ENCODE peak calls at places on chromosome 5, in nine cellular contexts. One of them, this sample, is unnamed.

GRCh38 chr5:6774673-6775327 is 61.6 kb downstream of the TENT4A start:
- DNase-seq in PC-3: no peak
- DNase-seq in left kidney: no peak
- DNase-seq in NCI-H1436: no peak
- DNase-seq in dorsolateral prefrontal cortex: no peak
- DNase-seq in HT1080: no peak
- DNase-seq in HTR-8/SVneo: no peak
- DNase-seq in AG08396: no peak
- DNase-seq in GM10248: no peak
- DNase-seq in this sample: no peak

GRCh38 chr5:141496038-141496437 is 7.2 kb downstream of the PCDHGC5 start:
- DNase-seq in PC-3: no peak
- DNase-seq in left kidney: peak; percentile 68
- DNase-seq in NCI-H1436: no peak
- DNase-seq in dorsolateral prefrontal cortex: no peak
- DNase-seq in HT1080: peak; percentile 20
- DNase-seq in HTR-8/SVneo: no peak
- DNase-seq in AG08396: no peak
- DNase-seq in GM10248: no peak
- DNase-seq in this sample: no peak

GRCh38 chr5:172662596-172662995 is 21.5 kb downstream of the NEURL1B start:
- DNase-seq in PC-3: no peak
- DNase-seq in left kidney: no peak
- DNase-seq in NCI-H1436: no peak
- DNase-seq in dorsolateral prefrontal cortex: no peak
- DNase-seq in HT1080: no peak
- DNase-seq in HTR-8/SVneo: no peak
- DNase-seq in AG08396: no peak
- DNase-seq in GM10248: no peak
- DNase-seq in this sample: no peak

GRCh38 chr5:143536364-143536763 is 132.9 kb upstream of the NR3C1 start:
- DNase-seq in PC-3: peak; percentile 88
- DNase-seq in left kidney: no peak
- DNase-seq in NCI-H1436: no peak
- DNase-seq in dorsolateral prefrontal cortex: no peak
- DNase-seq in HT1080: peak; percentile 91
- DNase-seq in HTR-8/SVneo: peak; percentile 53
- DNase-seq in AG08396: peak; percentile 84
- DNase-seq in GM10248: no peak
- DNase-seq in this sample: peak; percentile 49

GRCh38 chr5:114360816-114361723 is 800 bp upstream of the KCNN2 start:
- DNase-seq in PC-3: no peak
- DNase-seq in left kidney: peak; percentile 89
- DNase-seq in NCI-H1436: no peak
- DNase-seq in dorsolateral prefrontal cortex: peak; percentile 23
- DNase-seq in HT1080: no peak
- DNase-seq in HTR-8/SVneo: peak; percentile 4
- DNase-seq in AG08396: peak; percentile 24
- DNase-seq in GM10248: peak; percentile 73
- DNase-seq in this sample: peak; percentile 51

GRCh38 chr5:14723648-14724231 is 59.2 kb downstream of the OTULIN start:
- DNase-seq in PC-3: no peak
- DNase-seq in left kidney: no peak
- DNase-seq in NCI-H1436: no peak
- DNase-seq in dorsolateral prefrontal cortex: no peak
- DNase-seq in HT1080: peak; percentile 62
- DNase-seq in HTR-8/SVneo: no peak
- DNase-seq in AG08396: no peak
- DNase-seq in GM10248: no peak
- DNase-seq in this sample: no peak

GRCh38 chr5:132714456-132715307 is 22.7 kb downstream of the KIF3A start:
- DNase-seq in PC-3: peak; percentile 39
- DNase-seq in left kidney: peak; percentile 4
- DNase-seq in NCI-H1436: no peak
- DNase-seq in dorsolateral prefrontal cortex: no peak
- DNase-seq in HT1080: peak; percentile 10
- DNase-seq in HTR-8/SVneo: no peak
- DNase-seq in AG08396: no peak
- DNase-seq in GM10248: no peak
- DNase-seq in this sample: no peak

GRCh38 chr5:149130121-149130931 is 11.0 kb upstream of the ABLIM3 start:
- DNase-seq in PC-3: peak; percentile 85
- DNase-seq in left kidney: no peak
- DNase-seq in NCI-H1436: no peak
- DNase-seq in dorsolateral prefrontal cortex: no peak
- DNase-seq in HT1080: peak; percentile 35
- DNase-seq in HTR-8/SVneo: no peak
- DNase-seq in AG08396: no peak
- DNase-seq in GM10248: no peak
- DNase-seq in this sample: no peak

GRCh38 chr5:79666758-79667157 is 22.9 kb upstream of the CMYA5 start:
- DNase-seq in PC-3: no peak
- DNase-seq in left kidney: peak; percentile 25
- DNase-seq in NCI-H1436: no peak
- DNase-seq in dorsolateral prefrontal cortex: no peak
- DNase-seq in HT1080: no peak
- DNase-seq in HTR-8/SVneo: no peak
- DNase-seq in AG08396: no peak
- DNase-seq in GM10248: peak; percentile 25
- DNase-seq in this sample: no peak

GRCh38 chr5:553874-554273 is 29.6 kb upstream of the SLC9A3 start:
- DNase-seq in PC-3: peak; percentile 57
- DNase-seq in left kidney: no peak
- DNase-seq in NCI-H1436: no peak
- DNase-seq in dorsolateral prefrontal cortex: no peak
- DNase-seq in HT1080: peak; percentile 45
- DNase-seq in HTR-8/SVneo: no peak
- DNase-seq in AG08396: no peak
- DNase-seq in GM10248: no peak
- DNase-seq in this sample: no peak